ENCODE peak calls at places on chromosomes 16 and 17, in five cellular contexts. G, R, O, A and L are unnamed samples.
A peak's percentile ranks its signal among the peaks of the same experiment; 100 is the strongest.

GRCh38 chr17:65092262-65092661 is 35.7 kb upstream of the GNA13 start:
- DNase-seq in R (no peak), G (no peak), O (no peak), A (peak; percentile 64), L (no peak)

GRCh38 chr17:42081516-42082129 is 16.6 kb downstream of the ZNF385C start:
- DNase-seq in O (no peak), A (no peak), G (no peak), R (no peak), L (no peak)

GRCh38 chr16:65178151-65178550 is 56.3 kb upstream of the CDH11 start:
- DNase-seq in A (no peak), G (no peak), R (no peak), O (no peak), L (no peak)

GRCh38 chr17:16941072-16941641 is 30.8 kb downstream of the TNFRSF13B start:
- DNase-seq in O (peak; percentile 16), R (no peak), A (no peak), G (no peak), L (peak; percentile 40)

GRCh38 chr16:85891033-85891775 is 7.8 kb upstream of the IRF8 start:
- DNase-seq in R (no peak), A (peak; percentile 82), O (no peak), G (no peak), L (no peak)

GRCh38 chr16:74309789-74310781 is 13.5 kb downstream of the PSMD7 start:
- DNase-seq in A (peak; percentile 65), R (peak; percentile 59), O (no peak), G (no peak), L (no peak)

GRCh38 chr17:79065105-79065670 is 9.4 kb upstream of the ENGASE start:
- DNase-seq in O (no peak), R (peak; percentile 77), G (no peak), A (peak; percentile 73), L (peak; percentile 63)

GRCh38 chr17:44916059-44916780 is 920 bp upstream of the GFAP start:
- DNase-seq in O (no peak), A (no peak), G (no peak), R (no peak), L (no peak)

GRCh38 chr16:69490707-69491324 is 66.4 kb downstream of the CYB5B start:
- DNase-seq in A (no peak), R (no peak), G (no peak), O (no peak), L (peak; percentile 6)

GRCh38 chr17:46811978-46812583 is 6.4 kb downstream of the WNT3 start:
- DNase-seq in A (no peak), G (no peak), R (peak; percentile 54), O (no peak), L (no peak)

GRCh38 chr17:46814446-46814845 is 4.0 kb downstream of the WNT3 start:
- DNase-seq in G (no peak), A (no peak), R (no peak), O (no peak), L (no peak)

GRCh38 chr17:46812624-46813318 is 5.7 kb downstream of the WNT3 start:
- DNase-seq in G (no peak), A (no peak), R (no peak), O (no peak), L (no peak)

GRCh38 chr17:46815474-46816353 is 2.8 kb downstream of the WNT3 start:
- DNase-seq in O (no peak), A (no peak), G (no peak), R (no peak), L (no peak)

GRCh38 chr17:46813920-46814319 is 4.6 kb downstream of the WNT3 start:
- DNase-seq in G (no peak), O (no peak), R (no peak), A (no peak), L (no peak)
- TF ChIP-seq POLR2A in G (no peak), O (no peak), R (no peak), A (no peak), L (no peak)

GRCh38 chr16:72442381-72443158 is 270.6 kb upstream of the PMFBP1 start:
- DNase-seq in O (no peak), R (no peak), A (no peak), G (no peak), L (no peak)
- TF ChIP-seq EP300 in O (no peak), R (no peak), A (no peak), G (no peak), L (no peak)

GRCh38 chr17:57461082-57461481 is 204.8 kb downstream of the MSI2 start:
- DNase-seq in A (no peak), G (no peak), O (no peak), R (no peak), L (no peak)
- TF ChIP-seq POLR2A in A (no peak), G (no peak), O (no peak), R (no peak), L (no peak)

DNA sequence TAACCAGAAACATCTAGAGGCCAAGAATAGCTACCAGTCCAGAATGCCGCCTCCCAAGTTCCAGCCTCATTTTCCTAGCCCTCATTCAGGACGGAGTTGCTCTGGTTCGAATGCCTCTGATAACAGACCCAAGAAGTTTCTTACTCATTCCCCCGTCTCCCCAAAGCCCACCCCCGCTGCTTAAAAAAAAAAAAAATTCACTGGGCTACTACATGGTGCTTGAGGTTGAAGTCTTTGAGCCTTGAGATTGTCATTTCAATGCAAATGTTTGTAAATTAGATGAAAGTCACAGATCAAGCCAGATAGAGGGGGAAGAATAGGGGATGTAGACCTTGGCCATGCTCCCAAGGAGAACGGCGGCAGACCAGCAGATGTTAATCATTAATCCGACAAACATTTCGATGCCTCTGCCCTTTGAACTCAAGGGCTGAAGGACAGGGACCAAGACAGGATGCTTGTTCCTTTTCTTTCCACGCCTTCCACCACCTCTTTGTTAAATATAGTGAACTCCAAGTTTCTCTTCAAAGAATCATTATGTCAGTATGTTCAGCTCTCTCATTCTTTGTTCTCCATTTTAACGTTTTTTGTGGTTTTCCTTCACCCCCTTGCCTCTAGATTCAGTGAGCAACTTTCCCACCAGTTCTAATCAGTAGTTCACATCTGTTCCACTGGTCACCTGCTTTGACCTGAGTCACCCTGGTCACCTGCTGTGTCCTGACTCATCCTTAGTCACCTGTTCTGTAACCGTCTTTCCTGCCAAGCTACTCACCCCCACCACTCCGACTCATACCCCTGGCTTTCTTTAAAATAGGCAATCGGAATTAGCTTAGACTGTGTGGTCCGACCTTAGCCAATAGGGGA is 190.3 kb downstream of the CPPED1 start:
- DNase-seq in R (peak; percentile 87), O (no peak), A (peak; percentile 94), G (no peak), L (no peak)
- TF ChIP-seq EP300 in R (peak; percentile 93), O (no peak), A (peak; percentile 78), G (no peak), L (no peak)

GRCh38 chr16:68383858-68384257 is 64.5 kb downstream of the SMPD3 start:
- DNase-seq in R (no peak), O (no peak), G (no peak), A (no peak), L (no peak)

GRCh38 chr16:68380676-68381362 is 67.5 kb downstream of the SMPD3 start:
- DNase-seq in G (no peak), O (no peak), R (no peak), A (no peak), L (no peak)

GRCh38 chr16:68380348-68380670 is 68.0 kb downstream of the SMPD3 start:
- DNase-seq in R (no peak), A (no peak), O (no peak), G (no peak), L (no peak)

GRCh38 chr16:68381363-68381724 is 67.0 kb downstream of the SMPD3 start:
- DNase-seq in G (no peak), O (no peak), A (peak; percentile 30), R (peak; percentile 66), L (no peak)

GRCh38 chr16:68382296-68382718 is 66.0 kb downstream of the SMPD3 start:
- DNase-seq in A (peak; percentile 27), O (no peak), R (no peak), G (no peak), L (no peak)
- TF ChIP-seq POLR2A in A (no peak), O (no peak), R (no peak), G (no peak), L (no peak)

DNA sequence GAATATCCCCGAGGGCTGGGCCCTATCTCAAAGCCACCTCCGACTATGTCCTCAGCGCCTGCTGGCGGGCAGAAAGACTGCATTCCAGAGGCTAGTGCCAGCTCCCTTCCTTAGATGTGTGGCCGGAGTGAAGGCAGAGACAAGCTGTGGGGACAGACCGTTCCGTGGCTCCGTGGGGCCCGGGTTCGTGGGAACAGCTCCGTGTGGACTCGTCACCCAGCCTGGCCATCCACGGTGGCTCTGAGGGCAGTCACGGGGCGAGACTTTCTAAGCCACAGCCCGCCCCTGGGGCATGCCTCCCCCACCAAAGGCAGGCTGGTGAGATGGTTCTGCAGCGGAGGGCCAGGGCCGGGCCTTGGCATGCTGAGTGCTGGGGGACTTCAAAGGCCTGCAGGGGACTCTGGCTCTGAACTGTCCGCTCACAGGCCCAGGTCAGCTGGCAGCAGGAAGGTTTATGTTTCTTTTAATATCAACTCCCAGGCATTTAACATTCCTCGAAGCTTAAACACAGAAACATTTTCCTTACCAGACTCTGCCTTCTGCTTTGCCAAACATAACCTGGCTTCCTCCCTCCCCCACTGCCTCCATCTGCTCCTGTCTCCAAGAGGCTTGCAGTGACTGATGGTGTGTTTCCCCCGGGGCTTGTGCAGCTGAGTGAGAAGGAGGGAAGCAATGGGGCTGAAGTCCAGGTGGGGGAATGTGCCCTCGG is 50.4 kb downstream of the TIMM22 start:
- DNase-seq in G (no peak), O (no peak), R (no peak), A (no peak), L (peak; percentile 87)
- TF ChIP-seq EP300 in G (no peak), O (no peak), R (no peak), A (no peak), L (peak; percentile 74)

GRCh38 chr17:48929812-48930165 is 14.9 kb downstream of the SNF8 start:
- DNase-seq in G (no peak), O (no peak), A (no peak), R (no peak), L (no peak)

GRCh38 chr17:48930435-48930873 is 14.2 kb downstream of the SNF8 start:
- DNase-seq in O (no peak), A (no peak), G (no peak), R (no peak), L (no peak)

GRCh38 chr17:48925991-48926342 is 17.8 kb downstream of the UBE2Z start:
- DNase-seq in R (no peak), A (no peak), G (no peak), O (no peak), L (no peak)

GRCh38 chr17:48927978-48928716 is 16.5 kb downstream of the SNF8 start:
- DNase-seq in R (no peak), O (no peak), A (no peak), G (no peak), L (no peak)

GRCh38 chr17:48928876-48929811 is 15.5 kb downstream of the SNF8 start:
- DNase-seq in R (no peak), O (no peak), A (no peak), G (no peak), L (no peak)
- TF ChIP-seq POLR2A in R (peak; percentile 63), O (no peak), A (no peak), G (no peak), L (no peak)

GRCh38 chr16:50151744-50152143 is 1.4 kb upstream of the TENT4B start:
- DNase-seq in O (no peak), G (no peak), R (peak; percentile 19), A (no peak), L (no peak)

GRCh38 chr16:50152386-50152806 is 710 bp upstream of the TENT4B start:
- DNase-seq in O (peak; percentile 40), A (peak; percentile 56), G (no peak), R (peak; percentile 65), L (peak; percentile 76)

GRCh38 chr16:50153648-50154368 is 702 bp downstream of the TENT4B start:
- DNase-seq in R (peak; percentile 33), O (peak; percentile 49), A (no peak), G (peak; percentile 16), L (peak; percentile 68)

GRCh38 chr16:50154369-50154947 is 1.4 kb downstream of the TENT4B start:
- DNase-seq in A (peak; percentile 16), G (no peak), O (peak; percentile 25), R (peak; percentile 25), L (no peak)

GRCh38 chr16:50152807-50153647 is at the start of gene TENT4B:
- DNase-seq in O (peak; percentile 87), G (peak; percentile 73), R (peak; percentile 87), A (peak; percentile 89), L (peak; percentile 94)
- TF ChIP-seq EP300 in O (no peak), G (peak; percentile 94), R (no peak), A (no peak), L (no peak)